ENCODE peak calls at places on chromosomes 5 and 9, in ten cellular contexts. J, K, T, N, E, R, B, W, L and A are unnamed samples.

GRCh38 chr9:20137425-20137824 is 348.6 kb upstream of the SLC24A2 start:
- DNase-seq in L (no peak), T (no peak), K (no peak), R (no peak), J (no peak), B (no peak), W (no peak), E (no peak), N (no peak), A (no peak)

GRCh38 chr5:67677422-67677970 is 480.9 kb upstream of the CD180 start:
- DNase-seq in B (no peak), W (no peak), R (peak), E (no peak), J (no peak), K (no peak), N (no peak), T (no peak), L (no peak), A (no peak)

GRCh38 chr9:91119679-91120078 is 242.0 kb downstream of the AUH start:
- DNase-seq in L (no peak), W (no peak), R (no peak), T (peak), B (no peak), E (no peak), N (no peak), J (peak), K (no peak), A (no peak)

GRCh38 chr9:111036068-111036789 is 2.0 kb downstream of the LPAR1 start:
- DNase-seq in B (peak), W (no peak), N (no peak), E (peak), L (no peak), J (peak), T (peak), K (peak), R (no peak), A (no peak)

GRCh38 chr5:84301535-84301934 is 83.1 kb downstream of the EDIL3 start:
- DNase-seq in K (no peak), N (no peak), L (no peak), R (no peak), T (peak), W (no peak), B (no peak), E (no peak), J (peak), A (no peak)

GRCh38 chr5:172110921-172111873 is 76.8 kb downstream of the STK10 start:
- DNase-seq in B (peak), T (no peak), K (no peak), N (peak), R (no peak), J (peak), L (peak), E (peak), W (peak), A (peak)

GRCh38 chr9:109256381-109256780 is 64.5 kb downstream of the EPB41L4B start:
- DNase-seq in J (no peak), E (no peak), B (no peak), T (peak), L (no peak), K (no peak), R (no peak), N (no peak), W (no peak), A (no peak)

GRCh38 chr9:14906000-14906399 is 4.2 kb downstream of the FREM1 start:
- DNase-seq in B (no peak), T (no peak), W (no peak), J (no peak), N (no peak), K (no peak), R (no peak), E (no peak), L (no peak), A (no peak)

GRCh38 chr5:105687493-105687892 is 1983.2 kb downstream of the EFNA5 start:
- DNase-seq in W (no peak), R (no peak), L (no peak), E (no peak), K (no peak), J (no peak), N (no peak), T (no peak), B (no peak), A (no peak)

GRCh38 chr5:39013938-39014337 is 60.3 kb downstream of the RICTOR start:
- DNase-seq in T (peak), L (no peak), W (no peak), B (no peak), R (no peak), K (no peak), J (peak), N (no peak), E (no peak), A (no peak)

GRCh38 chr9:95101326-95101725 is 216.2 kb downstream of the FANCC start:
- DNase-seq in R (no peak), T (no peak), J (no peak), N (no peak), B (no peak), E (no peak), K (no peak), W (no peak), L (no peak), A (no peak)

GRCh38 chr5:115349001-115349817 is 52.8 kb upstream of the CCDC112 start:
- DNase-seq in T (peak), E (no peak), R (peak), N (no peak), J (peak), L (no peak), B (no peak), W (no peak), K (no peak), A (no peak)

GRCh38 chr9:112555844-112556482 is 69.3 kb downstream of the KIAA1958 start:
- DNase-seq in L (no peak), N (no peak), R (no peak), B (no peak), K (no peak), W (no peak), T (no peak), J (no peak), E (no peak), A (no peak)

GRCh38 chr9:86822414-86822813 is 124.9 kb downstream of the GAS1 start:
- DNase-seq in B (no peak), T (no peak), J (peak), K (no peak), W (no peak), N (no peak), E (no peak), R (no peak), L (no peak), A (no peak)

GRCh38 chr5:179267671-179268071 is 77.6 kb downstream of the ADAMTS2 start:
- DNase-seq in K (peak), R (no peak), B (peak), J (no peak), N (no peak), W (no peak), E (no peak), T (no peak), L (no peak), A (no peak)

GRCh38 chr9:137417161-137418021 is 5.6 kb downstream of the EXD3 start:
- DNase-seq in B (no peak), T (no peak), W (no peak), N (no peak), R (no peak), L (no peak), J (no peak), K (no peak), E (no peak), A (no peak)

GRCh38 chr9:37997636-37998374 is 71.2 kb downstream of the SHB start:
- DNase-seq in R (no peak), T (no peak), B (no peak), N (no peak), J (no peak), W (no peak), K (no peak), L (no peak), E (no peak), A (no peak)

GRCh38 chr5:134637106-134637721 is 4.6 kb upstream of the SAR1B start:
- DNase-seq in E (no peak), L (no peak), W (no peak), T (no peak), J (no peak), B (no peak), K (no peak), R (no peak), N (no peak), A (no peak)

GRCh38 chr5:73321757-73322452 is 126.7 kb downstream of the FOXD1 start:
- DNase-seq in T (peak), W (no peak), L (no peak), K (no peak), R (peak), J (peak), E (no peak), N (no peak), B (no peak), A (no peak)

GRCh38 chr9:35696520-35697215 is 6.9 kb upstream of the TPM2 start:
- DNase-seq in L (peak), T (peak), W (peak), J (peak), K (no peak), N (no peak), R (no peak), B (no peak), E (peak), A (peak)